ENCODE peak calls at places on chromosomes 16 and 17, in nine cellular contexts. X is immature natural killer cell; D is GM12865; G is stomach; L is AG08396; O is sigmoid colon; A is Daoy; F is activated effector memory CD4-positive, alpha-beta T cell treated with Interleukin-2 at 50 U/mL for 16 hours; Z is stimulated activated CD8-positive, alpha-beta memory T cell treated with anti-CD3 and anti-CD28 coated beads, Interleukin-4, amount 100 ng/mL, for 1 hour. V is an unnamed sample.

GRCh38 chr17:77600346-77600745 is 358.2 kb upstream of the TNRC6C start:
- DNase-seq in X (no peak), D (no peak), G (peak; percentile 17), L (no peak), O (no peak), A (no peak), F (no peak), Z (no peak), V (no peak)

GRCh38 chr16:84600343-84601229 is 17.3 kb downstream of the COTL1 start:
- DNase-seq in X (no peak), D (peak; percentile 91), G (no peak), L (no peak), O (no peak), A (peak; percentile 25), F (no peak), Z (no peak), V (no peak)

GRCh38 chr17:40056379-40057005 is 2.3 kb upstream of the MED24 start:
- DNase-seq in X (no peak), D (no peak), G (no peak), L (no peak), O (no peak), A (no peak), F (no peak), Z (no peak), V (no peak)

GRCh38 chr17:32276217-32276616 is 10.6 kb downstream of the RHBDL3 start:
- DNase-seq in X (no peak), D (peak; percentile 24), G (no peak), L (no peak), O (no peak), A (no peak), F (no peak), Z (no peak), V (no peak)

GRCh38 chr17:55161935-55162555 is 102.7 kb upstream of the HLF start:
- DNase-seq in X (no peak), D (no peak), G (no peak), L (peak; percentile 65), O (no peak), A (peak; percentile 83), F (no peak), Z (no peak), V (no peak)

GRCh38 chr16:65875362-65876199 is 490.9 kb upstream of the CDH5 start:
- DNase-seq in X (no peak), D (peak; percentile 23), G (no peak), L (no peak), O (no peak), A (peak; percentile 25), F (no peak), Z (no peak), V (no peak)

GRCh38 chr16:89164847-89165684 is 6.5 kb upstream of the CDH15 start:
- DNase-seq in X (no peak), D (no peak), G (no peak), L (no peak), O (no peak), A (no peak), F (no peak), Z (no peak), V (no peak)

GRCh38 chr17:44323359-44324091 is 1.1 kb downstream of the SLC25A39 start:
- DNase-seq in X (no peak), D (no peak), G (no peak), L (no peak), O (no peak), A (no peak), F (no peak), Z (no peak), V (no peak)

GRCh38 chr16:67311607-67312449 is 14.7 kb downstream of the KCTD19 start:
- DNase-seq in X (no peak), D (peak; percentile 93), G (no peak), L (peak; percentile 93), O (no peak), A (peak; percentile 98), F (no peak), Z (no peak), V (no peak)

GRCh38 chr16:86391987-86392386 is 118.3 kb upstream of the FOXF1 start:
- DNase-seq in X (no peak), D (no peak), G (no peak), L (peak; percentile 61), O (no peak), A (peak; percentile 44), F (no peak), Z (no peak), V (no peak)

GRCh38 chr16:27314161-27314723 is 468 bp downstream of the IL4R start:
- DNase-seq in X (peak; percentile 65), D (peak; percentile 74), G (peak; percentile 57), L (peak; percentile 87), O (peak; percentile 92), A (peak; percentile 64), F (peak; percentile 26), Z (no peak), V (no peak)

GRCh38 chr17:36862116-36862920 is 75.0 kb upstream of the LHX1 start:
- DNase-seq in X (no peak), D (no peak), G (no peak), L (no peak), O (no peak), A (no peak), F (no peak), Z (no peak), V (no peak)

GRCh38 chr17:19338031-19338990 is 24.2 kb downstream of the B9D1 start:
- DNase-seq in X (peak; percentile 36), D (peak; percentile 81), G (peak; percentile 74), L (peak; percentile 61), O (peak; percentile 80), A (peak; percentile 46), F (peak; percentile 44), Z (no peak), V (peak; percentile 76)

GRCh38 chr17:34581446-34582184 is 2.2 kb downstream of the TMEM132E start:
- DNase-seq in X (no peak), D (no peak), G (no peak), L (no peak), O (no peak), A (peak; percentile 20), F (no peak), Z (no peak), V (no peak)

GRCh38 chr16:1429026-1429425 is 1.9 kb upstream of the PERCC1 start:
- DNase-seq in X (no peak), D (no peak), G (no peak), L (no peak), O (no peak), A (no peak), F (no peak), Z (no peak), V (no peak)

GRCh38 chr17:1490643-1491405 is 1.7 kb downstream of the MYO1C start:
- DNase-seq in X (peak; percentile 40), D (peak; percentile 72), G (peak; percentile 68), L (peak; percentile 81), O (peak; percentile 83), A (peak; percentile 68), F (peak; percentile 55), Z (peak; percentile 33), V (peak; percentile 72)

GRCh38 chr17:6753006-6753445 is 2.8 kb upstream of the XAF1 start:
- DNase-seq in X (peak; percentile 69), D (peak; percentile 52), G (no peak), L (peak; percentile 62), O (peak; percentile 80), A (peak; percentile 93), F (no peak), Z (no peak), V (no peak)

GRCh38 chr17:75843577-75844529 is at the start of gene UNC13D:
- DNase-seq in X (peak; percentile 73), D (peak; percentile 69), G (peak; percentile 58), L (no peak), O (peak; percentile 66), A (no peak), F (peak; percentile 60), Z (no peak), V (no peak)

GRCh38 chr16:4850211-4850610 is 2.9 kb downstream of the UBN1 start:
- DNase-seq in X (no peak), D (no peak), G (no peak), L (no peak), O (no peak), A (no peak), F (no peak), Z (no peak), V (no peak)

GRCh38 chr16:11232852-11233726 is 22.9 kb downstream of the SOCS1 start:
- DNase-seq in X (peak; percentile 86), D (peak; percentile 88), G (peak; percentile 64), L (no peak), O (no peak), A (no peak), F (peak; percentile 88), Z (no peak), V (no peak)

GRCh38 chr17:36590082-36590481 is 1.6 kb upstream of the DHRS11 start:
- DNase-seq in X (no peak), D (peak; percentile 31), G (no peak), L (no peak), O (no peak), A (no peak), F (no peak), Z (no peak), V (no peak)

GRCh38 chr17:67246648-67247415 is 1.8 kb upstream of the HELZ start:
- DNase-seq in X (peak; percentile 84), D (peak; percentile 90), G (peak; percentile 78), L (no peak), O (no peak), A (peak; percentile 82), F (peak; percentile 44), Z (no peak), V (peak; percentile 78)

GRCh38 chr16:70804153-70804728 is 3.3 kb upstream of the VAC14 start:
- DNase-seq in X (no peak), D (no peak), G (no peak), L (peak; percentile 57), O (no peak), A (peak; percentile 66), F (no peak), Z (no peak), V (no peak)

GRCh38 chr17:72118588-72119279 is 2.1 kb upstream of the SOX9 start:
- DNase-seq in X (no peak), D (peak; percentile 67), G (peak; percentile 75), L (peak; percentile 79), O (peak; percentile 78), A (peak; percentile 87), F (no peak), Z (no peak), V (peak; percentile 68)

GRCh38 chr17:20074001-20074400 is 64.8 kb downstream of the SPECC1 start:
- DNase-seq in X (no peak), D (no peak), G (no peak), L (no peak), O (no peak), A (no peak), F (no peak), Z (no peak), V (no peak)

GRCh38 chr17:46790216-46790615 is 28.3 kb downstream of the WNT3 start:
- DNase-seq in X (no peak), D (no peak), G (no peak), L (no peak), O (no peak), A (no peak), F (no peak), Z (no peak), V (no peak)

GRCh38 chr17:79109584-79109983 is 35.0 kb downstream of the ENGASE start:
- DNase-seq in X (no peak), D (no peak), G (no peak), L (no peak), O (no peak), A (peak; percentile 30), F (no peak), Z (no peak), V (no peak)

GRCh38 chr16:48862087-48862532 is 252.1 kb upstream of the N4BP1 start:
- DNase-seq in X (no peak), D (no peak), G (no peak), L (peak; percentile 75), O (no peak), A (peak; percentile 54), F (no peak), Z (no peak), V (no peak)

GRCh38 chr17:74987909-74988711 is 678 bp downstream of the CDR2L start:
- DNase-seq in X (no peak), D (no peak), G (peak; percentile 74), L (peak; percentile 82), O (peak; percentile 95), A (peak; percentile 79), F (no peak), Z (no peak), V (peak; percentile 76)

GRCh38 chr17:42287305-42288077 is 807 bp upstream of the STAT5A start:
- DNase-seq in X (peak; percentile 41), D (peak; percentile 66), G (peak; percentile 31), L (peak; percentile 61), O (peak; percentile 86), A (peak; percentile 66), F (peak; percentile 31), Z (no peak), V (no peak)

GRCh38 chr17:14303343-14304221 is 2.7 kb downstream of the HS3ST3B1 start:
- DNase-seq in X (no peak), D (no peak), G (no peak), L (no peak), O (no peak), A (no peak), F (no peak), Z (no peak), V (no peak)